ENCODE peak calls at places on chromosomes 13 and 19, in ten cellular contexts. C, Q, W, N, P, A, T, R, D and E are unnamed samples.

GRCh38 chr13:79830945-79831344 is 350.0 kb downstream of the NDFIP2 start:
- DNase-seq in A (no peak), T (no peak), C (no peak), N (no peak), P (no peak), D (no peak), W (no peak), Q (no peak), R (no peak), E (no peak)

GRCh38 chr19:5143471-5144411 is 174.8 kb downstream of the KDM4B start:
- DNase-seq in N (no peak), P (no peak), T (no peak), D (no peak), C (no peak), W (peak), R (no peak), Q (no peak), A (no peak), E (no peak)

GRCh38 chr19:5302396-5302795 is 38.2 kb downstream of the PTPRS start:
- DNase-seq in D (no peak), Q (no peak), T (no peak), W (no peak), A (no peak), N (no peak), P (no peak), R (no peak), C (no peak), E (no peak)

GRCh38 chr13:21310220-21310619 is 133.8 kb downstream of the MRPL57 start:
- DNase-seq in Q (no peak), C (no peak), R (no peak), A (peak), N (no peak), W (no peak), D (no peak), T (no peak), P (no peak), E (no peak)

GRCh38 chr19:12000152-12000981 is 35.1 kb downstream of the ZNF433 start:
- DNase-seq in W (peak), P (no peak), T (no peak), N (no peak), C (no peak), Q (no peak), A (peak), R (no peak), D (no peak), E (no peak)

GRCh38 chr19:47272448-47273312 is 2.0 kb upstream of the INAFM1 start:
- DNase-seq in A (no peak), C (no peak), P (peak), Q (no peak), W (no peak), T (peak), D (no peak), N (peak), R (no peak), E (no peak)

GRCh38 chr13:110244096-110244830 is 62.7 kb downstream of the COL4A1 start:
- DNase-seq in N (no peak), T (peak), Q (no peak), P (no peak), C (peak), D (no peak), W (no peak), R (no peak), A (no peak), E (no peak)

GRCh38 chr13:51826606-51827005 is 18.4 kb downstream of the TMEM272 start:
- DNase-seq in Q (no peak), R (no peak), T (no peak), C (no peak), N (peak), D (no peak), A (no peak), W (peak), P (no peak), E (no peak)

GRCh38 chr13:43134896-43135295 is 111.5 kb downstream of the DNAJC15 start:
- DNase-seq in R (no peak), N (no peak), W (no peak), A (no peak), Q (no peak), C (no peak), D (no peak), P (no peak), T (no peak), E (no peak)

GRCh38 chr13:97495678-97496077 is 61.7 kb downstream of the RAP2A start:
- DNase-seq in T (no peak), W (no peak), Q (no peak), N (no peak), P (no peak), R (no peak), A (no peak), D (no peak), C (no peak), E (no peak)

GRCh38 chr19:28426902-28427232 is 786.1 kb downstream of the UQCRFS1 start:
- DNase-seq in R (peak), T (peak), W (peak), A (no peak), P (no peak), D (no peak), N (peak), C (peak), Q (no peak), E (no peak)

GRCh38 chr13:48220592-48221300 is 12.3 kb upstream of the ITM2B start:
- DNase-seq in C (no peak), Q (no peak), T (no peak), R (no peak), N (no peak), A (no peak), D (no peak), P (no peak), W (no peak), E (no peak)

GRCh38 chr13:76307157-76307556 is 579.0 kb downstream of the KCTD12 start:
- DNase-seq in P (no peak), N (peak), R (no peak), C (no peak), W (no peak), T (peak), A (no peak), D (peak), Q (peak), E (no peak)

GRCh38 chr19:34208485-34208884 is 36.2 kb downstream of the LSM14A start:
- DNase-seq in T (no peak), Q (no peak), C (no peak), R (no peak), A (no peak), D (no peak), N (no peak), P (no peak), W (no peak), E (no peak)

GRCh38 chr13:27359203-27359821 is 65.1 kb upstream of the GTF3A start:
- DNase-seq in W (peak), R (no peak), Q (peak), A (peak), N (peak), D (peak), P (peak), C (no peak), T (peak), E (no peak)

GRCh38 chr13:49262634-49263033 is 14.9 kb downstream of the CDADC1 start:
- DNase-seq in W (no peak), R (no peak), D (no peak), C (no peak), A (no peak), T (no peak), N (no peak), P (no peak), Q (no peak), E (no peak)

GRCh38 chr13:66657165-66657895 is 572.8 kb downstream of the PCDH9 start:
- DNase-seq in D (no peak), P (no peak), N (peak), Q (peak), W (no peak), C (peak), T (peak), R (peak), A (peak), E (peak)

GRCh38 chr19:10417598-10418280 is 2.6 kb upstream of the PDE4A start:
- DNase-seq in N (no peak), R (no peak), W (peak), A (no peak), Q (no peak), D (no peak), T (no peak), C (no peak), P (no peak), E (no peak)

GRCh38 chr19:2039082-2039958 is 11.7 kb downstream of the MKNK2 start:
- DNase-seq in T (no peak), P (peak), R (no peak), A (no peak), C (no peak), Q (no peak), N (no peak), D (peak), W (no peak), E (no peak)

GRCh38 chr13:30529085-30529815 is 63.5 kb upstream of the HMGB1 start:
- DNase-seq in A (no peak), T (peak), Q (no peak), R (no peak), P (no peak), C (no peak), N (peak), D (no peak), W (no peak), E (no peak)

GRCh38 chr19:28727133-28727834 is 485.7 kb downstream of the UQCRFS1 start:
- DNase-seq in A (peak), P (peak), Q (no peak), D (no peak), C (no peak), N (peak), R (no peak), W (no peak), T (peak), E (no peak)

GRCh38 chr19:56508282-56508778 is 675 bp downstream of the ZNF471 start:
- DNase-seq in D (no peak), W (no peak), Q (no peak), A (no peak), C (peak), N (no peak), R (no peak), T (no peak), P (no peak), E (no peak)

GRCh38 chr19:29708553-29709439 is 6.3 kb downstream of the C19orf12 start:
- DNase-seq in Q (no peak), N (peak), R (no peak), P (peak), A (no peak), C (no peak), T (peak), D (no peak), W (no peak), E (no peak)

GRCh38 chr19:31049431-31049830 is 299.8 kb downstream of the TSHZ3 start:
- DNase-seq in R (no peak), N (no peak), A (no peak), D (no peak), T (no peak), W (no peak), Q (no peak), C (no peak), P (no peak), E (no peak)

GRCh38 chr13:36549771-36550170 is 117.5 kb downstream of the CCNA1 start:
- DNase-seq in T (peak), N (peak), R (no peak), W (peak), A (no peak), D (no peak), C (no peak), Q (no peak), P (no peak), E (no peak)

GRCh38 chr19:32866061-32866460 is 3.5 kb downstream of the SLC7A9 start:
- DNase-seq in W (no peak), N (no peak), P (peak), D (no peak), A (no peak), T (no peak), R (no peak), C (no peak), Q (no peak), E (no peak)

GRCh38 chr19:50300814-50301606 is 28.2 kb downstream of the KCNC3 start:
- DNase-seq in C (peak), P (no peak), W (no peak), T (peak), A (peak), R (peak), Q (peak), D (no peak), N (peak), E (peak)

GRCh38 chr19:12974301-12975220 is 5.2 kb downstream of the DAND5 start:
- DNase-seq in A (no peak), C (no peak), W (no peak), Q (no peak), P (no peak), D (no peak), N (no peak), R (no peak), T (no peak), E (no peak)

GRCh38 chr13:84605927-84606326 is 723.7 kb upstream of the SLITRK1 start:
- DNase-seq in W (no peak), C (no peak), A (no peak), T (no peak), D (no peak), R (no peak), Q (no peak), P (no peak), N (no peak), E (no peak)

GRCh38 chr19:44949550-44949949 is 3.7 kb downstream of the APOC2 start:
- DNase-seq in C (no peak), P (no peak), A (no peak), T (no peak), Q (no peak), N (no peak), D (no peak), W (no peak), R (no peak), E (no peak)
- TF ChIP-seq CTCF in C (no peak), P (no peak), A (no peak), T (no peak), Q (no peak), N (no peak), D (no peak), W (no peak), R (no peak), E (no peak)

DNA sequence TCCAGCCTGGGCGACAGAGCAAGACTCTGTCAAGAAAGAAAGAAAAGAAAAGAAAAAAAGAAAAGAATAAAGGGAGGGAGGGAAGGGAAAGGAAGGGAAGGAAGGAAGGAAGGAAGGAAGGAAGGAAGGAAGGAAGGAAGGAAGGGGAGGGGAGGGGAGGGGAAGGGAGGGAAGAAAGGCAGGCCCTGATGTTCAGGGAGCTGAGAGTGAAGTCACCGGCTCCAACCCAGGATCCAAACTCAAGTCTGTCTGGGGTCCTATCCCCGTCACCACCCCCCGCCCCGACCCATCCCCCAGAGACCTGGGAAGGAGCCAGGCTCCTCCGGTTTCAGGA is 5.8 kb upstream of the RDH13 start:
- DNase-seq in D (no peak), C (no peak), P (no peak), Q (no peak), A (no peak), N (no peak), W (no peak), R (no peak), T (no peak), E (no peak)
- H3K4me3 ChIP-seq in D (peak), C (no peak), P (peak), Q (no peak), A (no peak), N (no peak), W (no peak), R (peak), T (no peak), E (no peak)

GRCh38 chr19:48900477-48901452 is 653 bp downstream of the NUCB1 start:
- DNase-seq in C (no peak), D (no peak), Q (no peak), A (no peak), N (peak), R (no peak), T (peak), W (peak), P (no peak), E (no peak)
- TF ChIP-seq CTCF in C (no peak), D (no peak), Q (no peak), A (no peak), N (no peak), R (no peak), T (no peak), W (no peak), P (no peak), E (no peak)

GRCh38 chr13:112509190-112509589 is 78.8 kb downstream of the TUBGCP3 start:
- DNase-seq in D (peak), W (no peak), Q (no peak), T (no peak), A (no peak), R (no peak), P (no peak), N (no peak), C (no peak), E (no peak)

GRCh38 chr13:112510987-112511715 is 76.8 kb downstream of the TUBGCP3 start:
- DNase-seq in W (no peak), Q (no peak), D (no peak), A (no peak), R (no peak), N (no peak), P (no peak), T (no peak), C (no peak), E (no peak)

GRCh38 chr13:112510002-112510780 is 77.8 kb downstream of the TUBGCP3 start:
- DNase-seq in P (no peak), T (peak), A (peak), D (peak), N (peak), C (peak), W (peak), R (peak), Q (peak), E (no peak)

GRCh38 chr13:112506046-112506445 is 81.9 kb downstream of the TUBGCP3 start:
- DNase-seq in Q (no peak), C (no peak), A (no peak), D (no peak), P (no peak), N (no peak), R (no peak), W (no peak), T (no peak), E (no peak)
- H3K4me3 ChIP-seq in Q (no peak), C (no peak), A (no peak), D (no peak), P (no peak), N (no peak), R (no peak), W (no peak), T (no peak), E (no peak)